ENCODE peak calls at places on chromosomes 2 and 18, in four cellular contexts. L is activated T-cell treated with anti-CD3 and anti-CD28 coated beads, Interleukin-2, amount 50 U/mL, for 72 hours; T is stimulated activated effector memory CD8-positive, alpha-beta T cell treated with anti-CD3 and anti-CD28 coated beads, Interleukin-12 subunit alpha, Interleukin-12 subunit beta, amount 100 ng/mL, for 72 hours; D is foreskin keratinocyte. V is an unnamed sample.

GRCh38 chr2:241733391-241734207 is 831 bp upstream of the D2HGDH start:
- DNase-seq in T (no peak), D (peak), L (no peak), V (no peak)

GRCh38 chr2:222525776-222526175 is 101.4 kb downstream of the SGPP2 start:
- DNase-seq in T (no peak), L (no peak), D (no peak), V (no peak)

GRCh38 chr2:203631068-203631757 is 75.2 kb upstream of the CD28 start:
- DNase-seq in D (no peak), T (no peak), L (no peak), V (no peak)

GRCh38 chr2:134289225-134289624 is 35.4 kb downstream of the MGAT5 start:
- DNase-seq in T (no peak), L (peak), D (no peak), V (no peak)

GRCh38 chr18:48787523-48788151 is 163.1 kb downstream of the SMAD7 start:
- DNase-seq in D (no peak), T (no peak), L (no peak), V (no peak)

GRCh38 chr18:50334546-50335152 is 40.2 kb upstream of the SKA1 start:
- DNase-seq in L (no peak), D (no peak), T (no peak), V (no peak)

GRCh38 chr2:121722479-121722878 is 14.2 kb downstream of the NIFK start:
- DNase-seq in L (peak), T (no peak), D (peak), V (no peak)

GRCh38 chr2:159755788-159756187 is 42.2 kb downstream of the CD302 start:
- DNase-seq in D (peak), T (no peak), L (peak), V (no peak)

GRCh38 chr2:25624635-25625034 is 48.7 kb downstream of the DTNB start:
- DNase-seq in L (no peak), D (no peak), T (no peak), V (no peak)

V was measured in ascending aorta.